ENCODE peak calls at places on chromosomes 11 and 22, in five cellular contexts. R, M, Z, D and C are unnamed samples.

GRCh38 chr11:16356751-16357365 is 512 bp upstream of the SOX6 start:
- DNase-seq in R (no peak), M (no peak), Z (no peak), D (no peak), C (no peak)

GRCh38 chr11:2444301-2445106 is at the start of the genes KCNQ1 and TRPM5:
- DNase-seq in R (peak; percentile 55), M (no peak), Z (peak; percentile 15), D (no peak), C (no peak)

GRCh38 chr11:35174666-35175065 is 35.7 kb downstream of the CD44 start:
- DNase-seq in R (no peak), M (no peak), Z (peak; percentile 13), D (no peak), C (no peak)

GRCh38 chr11:72599325-72600117 is 74.7 kb downstream of the PDE2A start:
- DNase-seq in R (no peak), M (no peak), Z (no peak), D (no peak), C (no peak)

GRCh38 chr11:113289341-113290187 is 24.8 kb upstream of the TTC12 start:
- DNase-seq in R (peak; percentile 61), M (peak; percentile 66), Z (peak; percentile 48), D (no peak), C (peak; percentile 66)

GRCh38 chr11:93751001-93751400 is 9.5 kb downstream of the C11orf54 start:
- DNase-seq in R (no peak), M (no peak), Z (no peak), D (no peak), C (no peak)

GRCh38 chr11:128827494-128827893 is 39.6 kb downstream of the KCNJ1 start:
- DNase-seq in R (no peak), M (no peak), Z (no peak), D (no peak), C (no peak)

GRCh38 chr11:128735935-128736610 is 42.2 kb downstream of the FLI1 start:
- DNase-seq in R (no peak), M (no peak), Z (no peak), D (no peak), C (no peak)

GRCh38 chr22:50304528-50305392 is 2.7 kb downstream of the PLXNB2 start:
- DNase-seq in R (no peak), M (no peak), Z (no peak), D (no peak), C (no peak)

GRCh38 chr22:37484115-37485005 is 1.8 kb downstream of the MFNG start:
- DNase-seq in R (peak; percentile 86), M (no peak), Z (no peak), D (peak; percentile 79), C (peak; percentile 60)

GRCh38 chr11:64415996-64416728 is 57.2 kb downstream of the RPS6KA4 start:
- DNase-seq in R (no peak), M (no peak), Z (no peak), D (no peak), C (no peak)

GRCh38 chr11:8075119-8075726 is 5.8 kb upstream of the TUB start:
- DNase-seq in R (no peak), M (no peak), Z (no peak), D (no peak), C (no peak)

GRCh38 chr22:30298005-30298701 is 8.8 kb upstream of the CASTOR1 start:
- DNase-seq in R (no peak), M (no peak), Z (no peak), D (no peak), C (no peak)

GRCh38 chr22:46064966-46065666 is 85.2 kb upstream of the PPARA start:
- DNase-seq in R (peak; percentile 14), M (no peak), Z (no peak), D (no peak), C (no peak)

GRCh38 chr22:46972256-46972655 is 209.8 kb downstream of the TBC1D22A start:
- DNase-seq in R (no peak), M (no peak), Z (no peak), D (no peak), C (peak; percentile 28)

GRCh38 chr11:65133724-65134123 is 595 bp downstream of the SYVN1 start:
- DNase-seq in R (peak; percentile 40), M (no peak), Z (no peak), D (no peak), C (no peak)

GRCh38 chr22:35629406-35630234 is 12.5 kb upstream of the MB start:
- DNase-seq in R (peak; percentile 42), M (no peak), Z (peak; percentile 6), D (peak; percentile 39), C (no peak)

GRCh38 chr11:111596319-111596718 is 5.9 kb upstream of the SIK2 start:
- DNase-seq in R (no peak), M (no peak), Z (no peak), D (no peak), C (no peak)

GRCh38 chr11:25860677-25861445 is 471.1 kb upstream of the ANO3 start:
- DNase-seq in R (no peak), M (peak; percentile 76), Z (no peak), D (no peak), C (no peak)

GRCh38 chr11:102266111-102266510 is 51.2 kb upstream of the BIRC3 start:
- DNase-seq in R (no peak), M (no peak), Z (no peak), D (no peak), C (no peak)

GRCh38 chr11:77592727-77593126 is 3.0 kb downstream of the AQP11 start:
- DNase-seq in R (no peak), M (peak; percentile 76), Z (no peak), D (no peak), C (no peak)

GRCh38 chr11:67400251-67400941 is 1.3 kb downstream of the PPP1CA start:
- DNase-seq in R (no peak), M (no peak), Z (no peak), D (no peak), C (no peak)

GRCh38 chr11:107576497-107577086 is 11.1 kb upstream of the ALKBH8 start:
- DNase-seq in R (peak; percentile 44), M (peak; percentile 4), Z (peak; percentile 36), D (no peak), C (peak; percentile 70)

GRCh38 chr11:77188323-77188911 is 60.4 kb downstream of the MYO7A start:
- DNase-seq in R (peak; percentile 78), M (peak; percentile 64), Z (peak; percentile 59), D (peak; percentile 40), C (peak; percentile 46)

GRCh38 chr11:132943737-132944556 is 588.4 kb downstream of the OPCML start:
- DNase-seq in R (peak; percentile 27), M (peak; percentile 15), Z (no peak), D (no peak), C (no peak)

GRCh38 chr22:22342697-22343602 is 98.4 kb downstream of the VPREB1 start:
- DNase-seq in R (peak; percentile 64), M (peak; percentile 42), Z (peak; percentile 46), D (no peak), C (no peak)

GRCh38 chr22:43544282-43544673 is 132.5 kb downstream of the MPPED1 start:
- DNase-seq in R (no peak), M (no peak), Z (no peak), D (no peak), C (peak; percentile 11)

GRCh38 chr11:110130642-110131238 is 37.5 kb downstream of the ZC3H12C start:
- DNase-seq in R (no peak), M (peak; percentile 99), Z (no peak), D (no peak), C (peak; percentile 22)

GRCh38 chr11:123822591-123822990 is 16.4 kb upstream of the OR6M1 start:
- DNase-seq in R (no peak), M (no peak), Z (no peak), D (no peak), C (no peak)

GRCh38 chr11:108666373-108666772 is 1.5 kb downstream of the DDX10 start:
- DNase-seq in R (no peak), M (no peak), Z (no peak), D (no peak), C (no peak)

GRCh38 chr22:39215430-39216142 is 29.2 kb downstream of the PDGFB start:
- DNase-seq in R (no peak), M (no peak), Z (no peak), D (no peak), C (no peak)

GRCh38 chr22:36374603-36375024 is 13.2 kb downstream of the MYH9 start:
- DNase-seq in R (no peak), M (no peak), Z (no peak), D (no peak), C (no peak)

GRCh38 chr11:59158206-59159068 is 13.5 kb upstream of the DTX4 start:
- DNase-seq in R (no peak), M (peak; percentile 53), Z (peak; percentile 54), D (peak; percentile 50), C (peak; percentile 50)

GRCh38 chr11:120030411-120030810 is 107.5 kb downstream of the TRIM29 start:
- DNase-seq in R (no peak), M (no peak), Z (no peak), D (no peak), C (no peak)